ENCODE peak calls at places on chromosomes 7 and 10, in five cellular contexts. One of them, this sample, is unnamed.

GRCh38 chr10:18737841-18738240 is 78.6 kb downstream of the ARL5B start:
- DNase-seq in neural crest cell: no peak
- DNase-seq in astrocyte of the cerebellum: peak; percentile 18
- DNase-seq in GM03348: peak; percentile 81
- DNase-seq in Peyer's patch: no peak
- DNase-seq in this sample: peak; percentile 11

GRCh38 chr7:30530373-30530772 is 25.7 kb upstream of the GGCT start:
- DNase-seq in GM03348: no peak
- DNase-seq in neural crest cell: no peak
- DNase-seq in astrocyte of the cerebellum: no peak
- DNase-seq in Peyer's patch: no peak
- DNase-seq in this sample: no peak

GRCh38 chr10:71211053-71211452 is 1.3 kb upstream of the UNC5B start:
- DNase-seq in Peyer's patch: no peak
- DNase-seq in neural crest cell: no peak
- DNase-seq in GM03348: no peak
- DNase-seq in astrocyte of the cerebellum: no peak
- DNase-seq in this sample: no peak

GRCh38 chr7:1092806-1093505 is 5.0 kb downstream of the GPER1 start:
- DNase-seq in neural crest cell: no peak
- DNase-seq in astrocyte of the cerebellum: no peak
- DNase-seq in GM03348: no peak
- DNase-seq in Peyer's patch: no peak
- DNase-seq in this sample: no peak

GRCh38 chr10:12617205-12618175 is 268.1 kb downstream of the CAMK1D start:
- DNase-seq in Peyer's patch: no peak
- DNase-seq in GM03348: no peak
- DNase-seq in astrocyte of the cerebellum: no peak
- DNase-seq in neural crest cell: no peak
- DNase-seq in this sample: no peak

GRCh38 chr7:136183981-136184380 is 206.8 kb upstream of the MTPN start:
- DNase-seq in astrocyte of the cerebellum: no peak
- DNase-seq in Peyer's patch: no peak
- DNase-seq in neural crest cell: no peak
- DNase-seq in GM03348: no peak
- DNase-seq in this sample: no peak

GRCh38 chr7:100952641-100953040 is 3.3 kb downstream of the MUC3A start:
- DNase-seq in astrocyte of the cerebellum: no peak
- DNase-seq in neural crest cell: no peak
- DNase-seq in GM03348: no peak
- DNase-seq in Peyer's patch: no peak
- DNase-seq in this sample: no peak

GRCh38 chr10:47049906-47050305 is 138.7 kb downstream of the PTPN20 start:
- DNase-seq in Peyer's patch: no peak
- DNase-seq in neural crest cell: no peak
- DNase-seq in GM03348: no peak
- DNase-seq in astrocyte of the cerebellum: no peak
- DNase-seq in this sample: no peak

GRCh38 chr7:17564678-17565209 is 266.3 kb downstream of the AHR start:
- DNase-seq in Peyer's patch: no peak
- DNase-seq in GM03348: peak; percentile 24
- DNase-seq in astrocyte of the cerebellum: peak; percentile 76
- DNase-seq in neural crest cell: no peak
- DNase-seq in this sample: no peak

GRCh38 chr7:75921479-75921878 is 6.5 kb downstream of the POR start:
- DNase-seq in neural crest cell: no peak
- DNase-seq in GM03348: no peak
- DNase-seq in astrocyte of the cerebellum: no peak
- DNase-seq in Peyer's patch: no peak
- DNase-seq in this sample: no peak

GRCh38 chr7:22732556-22733126 is 5.6 kb downstream of the IL6 start:
- DNase-seq in Peyer's patch: no peak
- DNase-seq in neural crest cell: no peak
- DNase-seq in astrocyte of the cerebellum: no peak
- DNase-seq in GM03348: no peak
- DNase-seq in this sample: no peak

GRCh38 chr10:98340946-98341345 is 73.0 kb upstream of the LOXL4 start:
- DNase-seq in neural crest cell: no peak
- DNase-seq in astrocyte of the cerebellum: no peak
- DNase-seq in GM03348: no peak
- DNase-seq in Peyer's patch: no peak
- DNase-seq in this sample: no peak

GRCh38 chr7:138289082-138289481 is 171.0 kb upstream of the TRIM24 start:
- DNase-seq in neural crest cell: no peak
- DNase-seq in GM03348: no peak
- DNase-seq in astrocyte of the cerebellum: no peak
- DNase-seq in Peyer's patch: no peak
- DNase-seq in this sample: no peak

GRCh38 chr7:101164071-101164840 is 1.1 kb downstream of the VGF start:
- DNase-seq in neural crest cell: peak; percentile 49
- DNase-seq in astrocyte of the cerebellum: no peak
- DNase-seq in GM03348: peak; percentile 75
- DNase-seq in Peyer's patch: no peak
- DNase-seq in this sample: no peak

GRCh38 chr10:68027429-68027828 is 47.7 kb downstream of the HERC4 start:
- DNase-seq in Peyer's patch: no peak
- DNase-seq in astrocyte of the cerebellum: no peak
- DNase-seq in GM03348: no peak
- DNase-seq in neural crest cell: no peak
- DNase-seq in this sample: no peak

GRCh38 chr10:50561266-50561665 is 62.5 kb downstream of the SGMS1 start:
- DNase-seq in GM03348: peak; percentile 83
- DNase-seq in neural crest cell: no peak
- DNase-seq in Peyer's patch: no peak
- DNase-seq in astrocyte of the cerebellum: peak; percentile 96
- DNase-seq in this sample: peak; percentile 82

GRCh38 chr7:111499027-111499426 is 63.3 kb downstream of the IMMP2L start:
- DNase-seq in Peyer's patch: no peak
- DNase-seq in GM03348: peak; percentile 9
- DNase-seq in astrocyte of the cerebellum: peak; percentile 6
- DNase-seq in neural crest cell: no peak
- DNase-seq in this sample: peak; percentile 90

GRCh38 chr7:155009570-155010157 is 6.7 kb upstream of the PAXIP1 start:
- DNase-seq in neural crest cell: no peak
- DNase-seq in Peyer's patch: no peak
- DNase-seq in astrocyte of the cerebellum: no peak
- DNase-seq in GM03348: no peak
- DNase-seq in this sample: no peak

GRCh38 chr7:28005075-28005847 is 175.3 kb downstream of the JAZF1 start:
- DNase-seq in neural crest cell: no peak
- DNase-seq in GM03348: no peak
- DNase-seq in Peyer's patch: no peak
- DNase-seq in astrocyte of the cerebellum: peak; percentile 72
- DNase-seq in this sample: no peak

GRCh38 chr10:63634488-63635090 is 113.4 kb downstream of the REEP3 start:
- DNase-seq in Peyer's patch: no peak
- DNase-seq in GM03348: peak; percentile 24
- DNase-seq in astrocyte of the cerebellum: peak; percentile 69
- DNase-seq in neural crest cell: no peak
- DNase-seq in this sample: no peak

GRCh38 chr7:14973712-14974428 is 71.3 kb upstream of the DGKB start:
- DNase-seq in Peyer's patch: no peak
- DNase-seq in GM03348: peak; percentile 6
- DNase-seq in astrocyte of the cerebellum: no peak
- DNase-seq in neural crest cell: no peak
- DNase-seq in this sample: no peak

GRCh38 chr7:28114056-28114455 is 66.5 kb downstream of the JAZF1 start:
- DNase-seq in GM03348: no peak
- DNase-seq in astrocyte of the cerebellum: no peak
- DNase-seq in neural crest cell: no peak
- DNase-seq in Peyer's patch: no peak
- DNase-seq in this sample: no peak

GRCh38 chr10:4129866-4130455 is 345.0 kb upstream of the KLF6 start:
- DNase-seq in neural crest cell: no peak
- DNase-seq in GM03348: no peak
- DNase-seq in astrocyte of the cerebellum: no peak
- DNase-seq in Peyer's patch: no peak
- DNase-seq in this sample: no peak

GRCh38 chr7:131096267-131096927 is 231.3 kb upstream of the MKLN1 start:
- DNase-seq in astrocyte of the cerebellum: no peak
- DNase-seq in Peyer's patch: no peak
- DNase-seq in GM03348: no peak
- DNase-seq in neural crest cell: no peak
- DNase-seq in this sample: no peak

GRCh38 chr10:971150-971542 is 17.1 kb upstream of the GTPBP4 start:
- DNase-seq in astrocyte of the cerebellum: no peak
- DNase-seq in neural crest cell: no peak
- DNase-seq in Peyer's patch: no peak
- DNase-seq in GM03348: peak; percentile 71
- DNase-seq in this sample: no peak

GRCh38 chr7:148395292-148395691 is 195.3 kb upstream of the C7orf33 start:
- DNase-seq in astrocyte of the cerebellum: no peak
- DNase-seq in neural crest cell: no peak
- DNase-seq in GM03348: no peak
- DNase-seq in Peyer's patch: no peak
- DNase-seq in this sample: no peak

GRCh38 chr7:6228865-6229264 is 43.6 kb downstream of the CYTH3 start:
- DNase-seq in astrocyte of the cerebellum: no peak
- DNase-seq in Peyer's patch: no peak
- DNase-seq in neural crest cell: no peak
- DNase-seq in GM03348: peak; percentile 61
- DNase-seq in this sample: no peak

GRCh38 chr10:11863353-11864105 is 40.4 kb downstream of the PROSER2 start:
- DNase-seq in neural crest cell: no peak
- DNase-seq in Peyer's patch: peak; percentile 48
- DNase-seq in astrocyte of the cerebellum: no peak
- DNase-seq in GM03348: no peak
- DNase-seq in this sample: no peak

GRCh38 chr7:122578350-122578749 is 120.6 kb downstream of the RNF133 start:
- DNase-seq in GM03348: no peak
- DNase-seq in Peyer's patch: no peak
- DNase-seq in neural crest cell: no peak
- DNase-seq in astrocyte of the cerebellum: no peak
- DNase-seq in this sample: no peak

GRCh38 chr10:22557321-22557720 is 157.1 kb downstream of the PIP4K2A start:
- DNase-seq in Peyer's patch: no peak
- DNase-seq in GM03348: no peak
- DNase-seq in neural crest cell: no peak
- DNase-seq in astrocyte of the cerebellum: no peak
- DNase-seq in this sample: no peak

GRCh38 chr10:52394246-52394645 is 80.2 kb downstream of the DKK1 start:
- DNase-seq in GM03348: peak; percentile 5
- DNase-seq in Peyer's patch: no peak
- DNase-seq in astrocyte of the cerebellum: no peak
- DNase-seq in neural crest cell: no peak
- DNase-seq in this sample: no peak

GRCh38 chr10:50326757-50327701 is 75.7 kb upstream of the ASAH2 start:
- DNase-seq in GM03348: peak; percentile 54
- DNase-seq in astrocyte of the cerebellum: peak; percentile 64
- DNase-seq in neural crest cell: no peak
- DNase-seq in Peyer's patch: no peak
- DNase-seq in this sample: peak; percentile 41

This sample was measured in non-pigmented ciliary epithelial cell.